ENCODE peak calls at places on chromosomes 4 and X, in ten cellular contexts. R, M, S, W, H, Y, L, E, Z and D are unnamed samples.

GRCh38 chrX:112643721-112644120 is 36.0 kb downstream of the LHFPL1 start:
- DNase-seq in W (no peak), R (no peak), H (no peak), Z (no peak), S (no peak), Y (no peak), L (no peak), M (no peak), E (no peak), D (no peak)

GRCh38 chr4:153643406-153644016 is 40.6 kb upstream of the TLR2 start:
- DNase-seq in Z (no peak), E (no peak), H (no peak), S (no peak), L (no peak), Y (no peak), M (no peak), W (no peak), R (no peak), D (peak; percentile 34)

GRCh38 chr4:39873823-39874222 is 103.9 kb downstream of the PDS5A start:
- DNase-seq in M (no peak), Z (no peak), R (no peak), W (no peak), H (no peak), E (no peak), S (no peak), Y (no peak), L (no peak), D (no peak)

GRCh38 chr4:122458625-122459024 is 2.1 kb upstream of the IL2 start:
- DNase-seq in H (no peak), Y (no peak), R (no peak), E (no peak), S (no peak), Z (no peak), M (no peak), W (no peak), L (no peak), D (peak; percentile 56)

GRCh38 chrX:18962329-18962728 is 21.6 kb downstream of the PHKA2 start:
- DNase-seq in Z (no peak), R (no peak), E (no peak), H (no peak), S (no peak), L (no peak), Y (no peak), W (no peak), M (no peak), D (no peak)

GRCh38 chr4:174136013-174136412 is 147.5 kb downstream of the FBXO8 start:
- DNase-seq in H (no peak), Y (no peak), S (no peak), W (no peak), L (no peak), M (no peak), E (no peak), Z (no peak), R (no peak), D (peak; percentile 38)

GRCh38 chr4:16005671-16006070 is 42.7 kb upstream of the FGFBP2 start:
- DNase-seq in H (no peak), Y (no peak), W (no peak), S (no peak), E (no peak), R (no peak), M (no peak), L (no peak), Z (no peak), D (no peak)

GRCh38 chr4:151865327-151865726 is 104.5 kb upstream of the GATB start:
- DNase-seq in E (peak; percentile 83), Y (peak; percentile 53), Z (peak; percentile 85), L (peak; percentile 52), R (no peak), W (peak; percentile 69), H (peak; percentile 32), S (no peak), M (no peak), D (no peak)

GRCh38 chrX:25206761-25207160 is 191.0 kb upstream of the ARX start:
- DNase-seq in Y (no peak), S (no peak), M (no peak), Z (no peak), R (no peak), E (no peak), H (no peak), W (no peak), L (no peak), D (no peak)

GRCh38 chr4:7414046-7414445 is 20.7 kb downstream of the PSAPL1 start:
- DNase-seq in S (peak; percentile 42), W (no peak), R (no peak), E (peak; percentile 4), L (no peak), M (no peak), Y (no peak), Z (no peak), H (no peak), D (no peak)

DNA sequence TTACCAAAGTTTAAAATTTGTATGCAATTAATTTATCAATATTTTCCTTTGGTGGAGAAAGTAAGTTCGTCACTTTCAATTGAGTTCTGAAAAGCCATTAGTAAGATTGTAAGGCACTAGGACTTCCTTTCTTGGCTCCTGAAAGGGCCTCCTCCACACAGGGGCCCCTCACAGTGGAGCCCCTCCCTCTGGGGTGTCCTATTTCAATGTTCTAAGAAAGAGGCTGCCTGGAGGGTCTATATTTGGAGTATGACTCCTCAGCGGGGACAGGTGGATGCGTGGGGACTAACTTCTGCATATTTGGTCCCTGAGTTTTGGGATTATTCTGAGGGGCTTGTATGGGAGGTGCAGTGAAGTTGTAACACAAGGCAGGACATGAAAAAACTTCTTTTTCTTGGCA is 1.6 kb upstream of the ARMCX4 start:
- DNase-seq in R (no peak), Z (no peak), L (no peak), W (no peak), E (no peak), Y (no peak), M (no peak), H (no peak), S (no peak), D (no peak)
- H3K4me3 ChIP-seq in R (no peak overlapping the region), Z (no peak overlapping the region), L (no peak overlapping the region), W (no peak overlapping the region), E (no peak overlapping the region), Y (no peak overlapping the region), M (no peak overlapping the region), H (no peak overlapping the region), S (no peak overlapping the region), D (no peak overlapping the region)

GRCh38 chr4:82594466-82594865 is 32.7 kb upstream of the TMEM150C start:
- DNase-seq in Z (no peak), S (no peak), Y (no peak), W (no peak), L (no peak), R (no peak), M (no peak), H (no peak), E (no peak), D (peak; percentile 7)

GRCh38 chr4:82591592-82591991 is 29.8 kb upstream of the TMEM150C start:
- DNase-seq in H (no peak), S (no peak), R (no peak), Z (no peak), L (no peak), Y (no peak), M (no peak), W (no peak), E (no peak), D (no peak)

GRCh38 chr4:82593416-82593815 is 31.6 kb upstream of the TMEM150C start:
- DNase-seq in Y (no peak), W (no peak), R (no peak), Z (no peak), S (no peak), E (no peak), H (no peak), M (no peak), L (no peak), D (no peak)

GRCh38 chr4:82589756-82590155 is 28.0 kb upstream of the TMEM150C start:
- DNase-seq in W (no peak), S (no peak), L (no peak), Z (no peak), E (no peak), R (no peak), Y (no peak), M (no peak), H (no peak), D (no peak)

DNA sequence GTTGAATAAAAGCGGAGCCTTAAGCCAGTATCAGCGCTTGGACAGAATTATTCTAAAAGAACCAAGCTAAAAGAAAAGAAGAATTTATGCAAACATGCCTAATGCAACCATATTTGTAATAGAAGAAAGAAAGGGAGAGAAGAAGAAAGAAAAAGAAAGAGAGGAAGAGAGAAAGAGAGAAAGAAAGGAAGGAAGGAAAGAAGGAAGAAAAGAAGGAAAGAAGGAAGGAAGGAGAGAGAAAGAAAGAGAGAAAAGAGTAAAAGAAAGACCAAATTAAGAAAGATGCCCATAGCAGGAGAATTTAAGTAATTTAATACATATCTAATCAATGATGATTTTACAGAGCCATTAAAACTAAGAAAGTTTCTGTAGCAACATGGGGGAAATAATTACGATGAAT is 30.9 kb upstream of the TMEM150C start:
- DNase-seq in S (no peak), R (no peak), H (no peak), Z (no peak), W (no peak), L (no peak), Y (no peak), E (no peak), M (no peak), D (no peak)
- H3K27me3 ChIP-seq in S (no peaks in the 10 kb centered on the region), R (no peaks in the 10 kb centered on the region), H (no peaks in the 10 kb centered on the region), Z (no peaks in the 10 kb centered on the region), W (no peaks in the 10 kb centered on the region), L (no peaks in the 10 kb centered on the region), Y (no peaks in the 10 kb centered on the region), E (no peaks in the 10 kb centered on the region), M (no peaks in the 10 kb centered on the region), D (no peaks in the 10 kb centered on the region)

DNA sequence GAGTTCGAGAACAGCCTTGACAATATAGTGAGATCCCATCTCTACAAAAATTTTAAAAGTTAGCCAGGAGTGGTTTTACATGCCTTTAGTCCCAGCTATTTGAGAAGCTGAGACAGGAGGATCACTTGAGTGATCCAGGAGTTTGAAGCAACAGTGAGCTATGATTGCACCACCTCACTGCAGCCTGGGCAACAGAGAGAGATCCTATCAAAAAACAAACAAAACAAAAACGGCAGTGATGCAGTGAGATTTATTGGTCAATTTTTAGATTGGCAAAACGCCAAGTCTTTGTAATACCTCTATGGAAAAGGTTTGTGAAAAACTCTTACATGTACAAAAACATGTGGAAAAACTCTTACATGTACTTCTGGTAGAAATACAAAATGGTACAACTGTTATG is 91.3 kb downstream of the PTPN13 start:
- DNase-seq in H (no peak), Y (no peak), Z (no peak), R (no peak), E (no peak), M (no peak), S (no peak), L (no peak), W (no peak), D (no peak)
- H3K4me3 ChIP-seq in H (no peak overlapping the region), Y (no peak overlapping the region), Z (no peak overlapping the region), R (no peak overlapping the region), E (no peak overlapping the region), M (no peak overlapping the region), S (no peak overlapping the region), L (no peak overlapping the region), W (no peak overlapping the region), D (no peak overlapping the region)

DNA sequence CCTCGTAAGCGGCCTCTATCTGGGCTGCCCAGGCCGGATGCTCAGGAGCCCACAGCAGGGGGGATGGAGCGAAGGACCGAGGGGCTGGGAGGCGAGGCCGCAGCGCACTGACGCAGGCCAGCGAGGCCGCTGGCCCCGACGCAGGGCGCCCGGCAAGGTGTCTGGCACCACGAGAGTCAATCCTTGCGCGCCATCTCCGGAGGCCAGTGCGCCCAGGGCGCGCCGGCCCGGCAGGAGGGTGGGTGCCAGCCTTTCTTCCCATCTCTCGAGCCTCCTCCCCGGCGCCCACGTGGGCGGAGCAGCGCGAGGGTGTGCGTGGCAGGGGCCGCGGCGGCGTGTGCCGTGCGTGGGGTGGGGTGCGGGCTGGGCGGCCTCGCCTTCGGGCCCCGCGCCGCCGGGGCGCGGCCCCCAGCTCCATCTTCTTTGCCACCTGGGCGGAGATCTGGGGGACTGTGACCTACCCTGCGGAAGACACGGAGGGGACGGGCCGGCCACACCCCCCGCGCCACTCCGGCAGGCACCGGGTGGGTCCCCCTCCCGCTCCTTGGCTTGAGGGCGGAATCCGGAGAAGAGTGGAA is 916 bp downstream of the JAKMIP1 start:
- DNase-seq in Y (no peak), L (no peak), Z (peak; percentile 22), R (no peak), M (no peak), W (no peak), H (no peak), E (peak; percentile 6), S (no peak), D (peak; percentile 12)
- H3K27me3 ChIP-seq in Y (peaks cover 28% of the 10 kb centered on the region), L (no peaks in the 10 kb centered on the region), Z (no peaks in the 10 kb centered on the region), R (peaks cover 4% of the 10 kb centered on the region), M (no peaks in the 10 kb centered on the region), W (no peaks in the 10 kb centered on the region), H (peaks cover 18% of the 10 kb centered on the region), E (peaks cover 72% of the 10 kb centered on the region), S (no peaks in the 10 kb centered on the region), D (peaks cover 29% of the 10 kb centered on the region)